ENCODE peak calls at places on chromosomes 7 and 10, in eight cellular contexts. V, D, F, N, K, W, Y and C are unnamed samples.

GRCh38 chr7:34430456-34430855 is 227.6 kb upstream of the NPSR1 start:
- DNase-seq in V (no peak), D (no peak), F (peak; percentile 44), N (no peak), K (peak; percentile 41), W (no peak), Y (no peak), C (no peak)

GRCh38 chr7:132234751-132235150 is 341.5 kb downstream of the PLXNA4 start:
- DNase-seq in V (no peak), D (no peak), F (no peak), N (no peak), K (no peak), W (no peak), Y (no peak), C (no peak)

GRCh38 chr7:76386691-76387260 is 22.7 kb downstream of the SSC4D start:
- DNase-seq in V (no peak), D (no peak), F (peak; percentile 54), N (no peak), K (no peak), W (no peak), Y (no peak), C (no peak)

GRCh38 chr10:132469197-132469942 is 68.2 kb upstream of the INPP5A start:
- DNase-seq in V (no peak), D (no peak), F (no peak), N (peak; percentile 54), K (no peak), W (no peak), Y (peak; percentile 81), C (peak; percentile 75)

GRCh38 chr10:119412831-119413737 is 129.4 kb downstream of the RGS10 start:
- DNase-seq in V (no peak), D (no peak), F (peak; percentile 72), N (no peak), K (peak; percentile 34), W (no peak), Y (no peak), C (peak; percentile 36)

GRCh38 chr10:86415099-86415498 is 48.5 kb upstream of the GRID1 start:
- DNase-seq in V (no peak), D (no peak), F (no peak), N (no peak), K (no peak), W (no peak), Y (no peak), C (no peak)

GRCh38 chr7:102306916-102307677 is 20.4 kb downstream of the SH2B2 start:
- DNase-seq in V (no peak), D (no peak), F (peak; percentile 78), N (peak; percentile 63), K (peak; percentile 72), W (peak; percentile 72), Y (no peak), C (peak; percentile 50)

GRCh38 chr10:24196426-24197039 is 12.4 kb upstream of the KIAA1217 start:
- DNase-seq in V (peak; percentile 78), D (no peak), F (peak; percentile 59), N (peak; percentile 77), K (peak; percentile 74), W (peak; percentile 81), Y (peak; percentile 60), C (peak; percentile 81)

GRCh38 chr7:37284805-37285211 is 163.9 kb downstream of the ELMO1 start:
- DNase-seq in V (peak; percentile 63), D (peak; percentile 86), F (no peak), N (peak; percentile 45), K (peak; percentile 16), W (no peak), Y (peak; percentile 42), C (peak; percentile 53)

GRCh38 chr7:122038904-122039303 is 105.1 kb downstream of the AASS start:
- DNase-seq in V (no peak), D (no peak), F (peak; percentile 4), N (no peak), K (no peak), W (no peak), Y (no peak), C (no peak)

GRCh38 chr10:79246606-79247275 is 100.5 kb upstream of the PPIF start:
- DNase-seq in V (peak; percentile 41), D (no peak), F (no peak), N (peak; percentile 53), K (no peak), W (no peak), Y (peak; percentile 72), C (peak; percentile 86)
- TF ChIP-seq POLR2A in V (no peak), D (no peak), F (no peak), N (peak; percentile 14), K (no peak), W (no peak), Y (no peak), C (no peak)

DNA sequence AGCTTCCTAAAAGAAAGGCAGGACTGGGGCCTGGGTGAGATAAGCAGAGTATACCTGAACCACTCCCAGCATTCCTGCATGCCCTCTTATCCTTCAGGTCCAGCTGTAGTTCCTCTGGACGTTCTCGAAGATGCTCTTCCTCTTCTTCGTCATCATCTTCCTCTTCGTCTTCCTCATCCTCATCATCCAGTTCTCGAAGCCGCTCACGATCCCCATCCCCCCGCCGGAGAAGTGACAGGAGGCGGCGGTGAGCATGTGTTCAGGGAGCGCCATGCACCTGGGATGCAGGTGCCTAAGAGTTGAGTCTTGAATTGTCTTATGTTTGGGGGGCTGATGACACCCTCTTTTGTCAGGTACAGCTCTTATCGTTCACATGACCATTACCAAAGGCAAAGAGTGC is 3.9 kb upstream of the NOLC1 start:
- DNase-seq in V (no peak), D (no peak), F (no peak), N (no peak), K (no peak), W (no peak), Y (no peak), C (no peak)
- TF ChIP-seq POLR2A in V (no peak), D (no peak), F (no peak), N (no peak), K (no peak), W (no peak), Y (no peak), C (no peak)

GRCh38 chr7:28685660-28686417 is 272.3 kb downstream of the TRIL start:
- DNase-seq in V (peak; percentile 89), D (peak; percentile 98), F (peak; percentile 99), N (peak; percentile 94), K (peak; percentile 68), W (peak; percentile 88), Y (peak; percentile 95), C (peak; percentile 97)
- TF ChIP-seq POLR2A in V (peak; percentile 54), D (no peak), F (peak; percentile 93), N (peak; percentile 63), K (no peak), W (peak; percentile 27), Y (peak; percentile 73), C (peak; percentile 71)

GRCh38 chr7:77553123-77553522 is 16.0 kb downstream of the PTPN12 start:
- DNase-seq in V (no peak), D (no peak), F (no peak), N (no peak), K (no peak), W (no peak), Y (no peak), C (no peak)
- TF ChIP-seq POLR2A in V (no peak), D (no peak), F (no peak), N (no peak), K (no peak), W (no peak), Y (no peak), C (no peak)

DNA sequence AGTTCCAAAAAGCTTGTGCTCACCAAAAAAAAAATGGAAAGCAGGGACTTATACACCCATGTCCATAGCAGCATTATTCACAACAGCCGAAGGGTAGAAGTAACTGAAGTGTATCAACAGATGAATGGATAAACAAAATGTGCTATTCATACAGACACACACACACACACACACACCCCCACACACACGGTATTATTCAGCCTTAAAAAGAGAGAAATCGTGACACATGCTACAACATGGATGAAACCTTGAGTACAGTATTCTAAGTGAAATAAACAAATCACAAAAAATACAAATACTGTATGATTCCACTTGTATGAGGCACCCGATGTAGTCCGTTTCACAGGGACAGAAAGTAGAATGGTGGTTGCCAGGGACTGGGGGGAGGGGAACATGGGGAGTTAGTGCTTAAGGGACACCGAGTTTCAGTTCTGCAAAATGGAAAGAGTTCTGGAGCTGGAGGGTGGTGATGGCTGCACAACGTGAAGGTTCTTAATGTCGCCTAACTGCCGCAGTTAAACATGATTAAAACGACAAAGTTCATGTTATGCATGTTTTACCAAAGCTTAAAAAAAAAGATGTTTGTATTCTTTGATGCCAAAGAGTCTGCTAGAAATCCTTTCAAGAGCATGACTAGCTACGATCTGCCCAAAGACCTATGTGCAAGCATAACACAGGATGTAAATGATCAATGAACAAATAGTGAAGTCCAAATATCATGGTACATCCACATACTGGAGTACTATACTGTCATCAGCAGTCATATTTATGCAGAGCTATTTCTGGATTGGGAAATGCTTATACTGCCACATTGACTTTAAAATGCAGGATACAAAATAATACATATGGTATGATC is 7.2 kb downstream of the TNS3 start:
- DNase-seq in V (no peak), D (no peak), F (peak; percentile 84), N (peak; percentile 67), K (peak; percentile 74), W (peak; percentile 40), Y (no peak), C (no peak)
- TF ChIP-seq POLR2A in V (no peak), D (no peak), F (no peak), N (no peak), K (no peak), W (no peak), Y (no peak), C (no peak)

GRCh38 chr7:94375713-94376112 is 19.0 kb upstream of the COL1A2 start:
- DNase-seq in V (no peak), D (no peak), F (peak; percentile 98), N (no peak), K (no peak), W (no peak), Y (peak; percentile 35), C (peak; percentile 35)

GRCh38 chr7:94375167-94375566 is 19.5 kb upstream of the COL1A2 start:
- DNase-seq in V (peak; percentile 26), D (no peak), F (peak; percentile 97), N (no peak), K (no peak), W (no peak), Y (peak; percentile 62), C (peak; percentile 70)

GRCh38 chr7:94376281-94376680 is 18.4 kb upstream of the COL1A2 start:
- DNase-seq in V (no peak), D (no peak), F (no peak), N (no peak), K (no peak), W (no peak), Y (no peak), C (no peak)

GRCh38 chr7:94374721-94375120 is 20.0 kb upstream of the COL1A2 start:
- DNase-seq in V (no peak), D (no peak), F (no peak), N (no peak), K (no peak), W (no peak), Y (no peak), C (no peak)

DNA sequence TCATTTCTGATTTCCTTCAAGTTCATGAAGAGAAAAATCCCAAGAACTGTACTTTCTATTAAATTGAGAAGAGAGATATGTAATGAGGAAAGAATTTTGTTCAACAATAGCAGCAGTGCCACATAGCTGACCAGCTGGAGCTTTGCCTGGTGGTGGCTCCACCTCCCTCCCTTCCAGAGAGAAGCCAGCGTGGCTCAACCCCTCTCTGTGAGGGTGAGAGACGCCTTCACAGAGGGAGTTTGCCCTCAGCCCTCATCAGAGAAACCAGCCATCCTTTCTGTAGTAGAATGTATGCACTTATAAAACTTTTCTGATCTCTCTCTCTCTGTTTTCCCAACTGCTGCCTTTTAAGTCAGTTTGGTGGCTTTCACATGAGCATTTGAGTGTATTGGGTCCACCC is 20.5 kb upstream of the COL1A2 start:
- DNase-seq in V (peak; percentile 76), D (no peak), F (peak; percentile 93), N (peak; percentile 44), K (no peak), W (peak; percentile 36), Y (peak; percentile 86), C (peak; percentile 80)
- TF ChIP-seq POLR2A in V (peak; percentile 28), D (no peak), F (peak; percentile 90), N (no peak), K (no peak), W (no peak), Y (no peak), C (peak; percentile 33)